ENCODE peak calls at places on chromosomes 4 and X, in nine cellular contexts. G is Jurkat, Clone E6-1; A is ovary; U is stimulated activated CD4-positive, alpha-beta T cell treated with anti-CD3 and anti-CD28 coated beads, TNF-alpha, amount 100 ng/mL, for 24 hours; Y is CD8-positive, alpha-beta T cell; T is T-helper 17 cell; K is mesothelial cell of epicardium; Q is lung; B is naive thymus-derived CD4-positive, alpha-beta T cell. S is an unnamed sample.

GRCh38 chrX:9498236-9498635 is 33.4 kb downstream of the TBL1X start:
- DNase-seq in T (no peak), K (no peak), Q (no peak), B (no peak), Y (no peak), U (no peak), A (no peak), G (no peak), S (no peak)

GRCh38 chr4:77151246-77151645 is 5.8 kb upstream of the CCNG2 start:
- DNase-seq in G (no peak), Y (no peak), T (no peak), U (no peak), A (no peak), Q (no peak), B (no peak), K (no peak), S (no peak)

GRCh38 chrX:43349363-43349762 is 306.7 kb upstream of the MAOA start:
- DNase-seq in K (no peak), T (no peak), B (no peak), Q (peak), G (peak), U (no peak), A (no peak), Y (peak), S (no peak)

GRCh38 chrX:45788941-45789348 is 588.3 kb upstream of the DIPK2B start:
- DNase-seq in B (no peak), Y (no peak), T (no peak), G (no peak), U (no peak), K (no peak), Q (no peak), A (no peak), S (no peak)

GRCh38 chr4:156884183-156884582 is 87.4 kb downstream of the PDGFC start:
- DNase-seq in U (no peak), T (no peak), B (no peak), Y (no peak), Q (no peak), A (no peak), G (no peak), K (no peak), S (no peak)

GRCh38 chr4:146488495-146489174 is 33.1 kb downstream of the SLC10A7 start:
- DNase-seq in U (no peak), Q (no peak), T (no peak), G (peak), A (no peak), B (no peak), Y (no peak), K (no peak), S (no peak)

GRCh38 chr4:140426610-140427103 is 791 bp downstream of the CLGN start:
- DNase-seq in U (no peak), T (no peak), K (no peak), Y (no peak), A (no peak), G (peak), B (no peak), Q (no peak), S (no peak)

GRCh38 chrX:16778993-16779392 is 7.3 kb upstream of the TXLNG start:
- DNase-seq in G (no peak), Q (no peak), U (no peak), K (no peak), T (no peak), Y (no peak), B (no peak), A (no peak), S (no peak)

GRCh38 chr4:52126946-52127345 is 75.8 kb downstream of the SPATA18 start:
- DNase-seq in G (no peak), A (no peak), B (no peak), Y (no peak), Q (no peak), U (no peak), T (no peak), K (no peak), S (no peak)

GRCh38 chr4:83677656-83678055 is 141.7 kb downstream of the GPAT3 start:
- DNase-seq in Y (no peak), K (no peak), T (no peak), A (no peak), B (no peak), Q (no peak), U (no peak), G (no peak), S (no peak)

GRCh38 chr4:107866726-107867125 is 42.0 kb downstream of the SGMS2 start:
- DNase-seq in U (no peak), K (no peak), T (no peak), Q (no peak), A (no peak), Y (no peak), B (no peak), G (no peak), S (no peak)